ENCODE peak calls at places on chromosomes 1 and 21, in eight cellular contexts. X is WTC11; P is heart right ventricle; S is heart left ventricle; M is A549; T is nephron progenitor cell; F is right lobe of liver; R is CD8-positive, alpha-beta T cell. J is an unnamed sample.
A peak's percentile ranks its signal among the peaks of the same experiment; 100 is the strongest.

GRCh38 chr1:233909195-233909594 is 4.7 kb downstream of the SLC35F3 start:
- DNase-seq in X (no peak), P (no peak), S (no peak), M (peak; percentile 94), T (no peak), F (no peak), R (no peak), J (no peak)

GRCh38 chr1:91732291-91732953 is 153.5 kb downstream of the TGFBR3 start:
- DNase-seq in X (no peak), P (no peak), S (no peak), M (peak; percentile 47), T (peak; percentile 43), F (no peak), R (no peak), J (no peak)

GRCh38 chr1:245609354-245609753 is 454.6 kb downstream of the KIF26B start:
- DNase-seq in X (no peak), P (no peak), S (no peak), M (no peak), T (no peak), F (no peak), R (no peak), J (no peak)

GRCh38 chr1:188769181-188769580 is 1708.5 kb downstream of the BRINP3 start:
- DNase-seq in X (peak; percentile 61), P (no peak), S (no peak), M (no peak), T (peak; percentile 9), F (no peak), R (no peak), J (no peak)

GRCh38 chr1:181189691-181190361 is 101.3 kb downstream of the IER5 start:
- DNase-seq in X (peak; percentile 87), P (peak; percentile 36), S (peak; percentile 74), M (peak; percentile 63), T (peak; percentile 88), F (peak; percentile 59), R (peak; percentile 71), J (no peak)

GRCh38 chr1:201381130-201381529 is 3.6 kb upstream of the TNNT2 start:
- DNase-seq in X (no peak), P (no peak), S (peak; percentile 26), M (no peak), T (no peak), F (no peak), R (no peak), J (no peak)

GRCh38 chr1:227947678-227948492 is at the start of gene WNT9A:
- DNase-seq in X (peak; percentile 64), P (no peak), S (peak; percentile 66), M (peak; percentile 33), T (peak; percentile 81), F (peak; percentile 37), R (no peak), J (peak; percentile 57)

GRCh38 chr21:46126321-46127238 is 28.7 kb downstream of the COL6A2 start:
- DNase-seq in X (peak; percentile 8), P (peak; percentile 4), S (peak; percentile 25), M (no peak), T (peak; percentile 2), F (peak; percentile 57), R (no peak), J (peak; percentile 91)

GRCh38 chr21:43861716-43862115 is 3.3 kb upstream of the AGPAT3 start:
- DNase-seq in X (no peak), P (no peak), S (peak; percentile 10), M (no peak), T (no peak), F (no peak), R (no peak), J (no peak)

GRCh38 chr21:34801519-34802132 is 132.8 kb downstream of the CLIC6 start:
- DNase-seq in X (peak; percentile 43), P (no peak), S (no peak), M (peak; percentile 46), T (peak; percentile 33), F (no peak), R (peak; percentile 25), J (no peak)

GRCh38 chr1:9385801-9386573 is 93.3 kb downstream of the SPSB1 start:
- DNase-seq in X (no peak), P (no peak), S (no peak), M (no peak), T (no peak), F (no peak), R (no peak), J (no peak)

GRCh38 chr1:17232759-17233661 is 15.9 kb upstream of the PADI3 start:
- DNase-seq in X (no peak), P (no peak), S (no peak), M (peak; percentile 91), T (no peak), F (no peak), R (no peak), J (no peak)

GRCh38 chr1:101284021-101284420 is 47.2 kb downstream of the S1PR1 start:
- DNase-seq in X (no peak), P (no peak), S (no peak), M (no peak), T (no peak), F (no peak), R (peak; percentile 54), J (no peak)

GRCh38 chr1:234342749-234343148 is 30.5 kb upstream of the COA6 start:
- DNase-seq in X (no peak), P (no peak), S (no peak), M (no peak), T (no peak), F (no peak), R (no peak), J (no peak)

GRCh38 chr1:177490786-177491185 is 320.0 kb downstream of the BRINP2 start:
- DNase-seq in X (no peak), P (no peak), S (no peak), M (no peak), T (no peak), F (no peak), R (no peak), J (no peak)

GRCh38 chr1:177488722-177489121 is 318.0 kb downstream of the BRINP2 start:
- DNase-seq in X (no peak), P (no peak), S (no peak), M (no peak), T (no peak), F (no peak), R (no peak), J (no peak)

GRCh38 chr1:177487481-177487880 is 316.7 kb downstream of the BRINP2 start:
- DNase-seq in X (peak; percentile 43), P (no peak), S (no peak), M (no peak), T (peak; percentile 8), F (no peak), R (no peak), J (no peak)

GRCh38 chr1:177495878-177496277 is 325.1 kb downstream of the BRINP2 start:
- DNase-seq in X (no peak), P (no peak), S (no peak), M (peak; percentile 17), T (no peak), F (no peak), R (no peak), J (no peak)

GRCh38 chr1:177490240-177490639 is 319.5 kb downstream of the BRINP2 start:
- DNase-seq in X (no peak), P (no peak), S (no peak), M (no peak), T (no peak), F (no peak), R (no peak), J (no peak)
- TF ChIP-seq CTCF in X (no peak), P (no peak), S (no peak), M (no peak), T (no peak), F (no peak), R (no peak), J (no peak)

GRCh38 chr1:236137285-236137852 is 5.0 kb upstream of the GPR137B start:
- DNase-seq in X (no peak), P (no peak), S (no peak), M (peak; percentile 23), T (no peak), F (no peak), R (no peak), J (no peak)
- TF ChIP-seq CTCF in X (no peak), P (no peak), S (no peak), M (no peak), T (no peak), F (no peak), R (no peak), J (peak; percentile 23)

GRCh38 chr1:50703240-50703639 is 256.8 kb downstream of the FAF1 start:
- DNase-seq in X (no peak), P (no peak), S (no peak), M (no peak), T (no peak), F (no peak), R (no peak), J (no peak)

GRCh38 chr1:50705699-50706098 is 254.4 kb downstream of the FAF1 start:
- DNase-seq in X (no peak), P (no peak), S (no peak), M (no peak), T (no peak), F (no peak), R (no peak), J (no peak)

GRCh38 chr1:50702395-50702794 is 257.7 kb downstream of the FAF1 start:
- DNase-seq in X (no peak), P (no peak), S (no peak), M (no peak), T (no peak), F (no peak), R (no peak), J (no peak)

GRCh38 chr1:50705041-50705440 is 255.0 kb downstream of the FAF1 start:
- DNase-seq in X (no peak), P (no peak), S (no peak), M (no peak), T (no peak), F (no peak), R (no peak), J (no peak)

DNA sequence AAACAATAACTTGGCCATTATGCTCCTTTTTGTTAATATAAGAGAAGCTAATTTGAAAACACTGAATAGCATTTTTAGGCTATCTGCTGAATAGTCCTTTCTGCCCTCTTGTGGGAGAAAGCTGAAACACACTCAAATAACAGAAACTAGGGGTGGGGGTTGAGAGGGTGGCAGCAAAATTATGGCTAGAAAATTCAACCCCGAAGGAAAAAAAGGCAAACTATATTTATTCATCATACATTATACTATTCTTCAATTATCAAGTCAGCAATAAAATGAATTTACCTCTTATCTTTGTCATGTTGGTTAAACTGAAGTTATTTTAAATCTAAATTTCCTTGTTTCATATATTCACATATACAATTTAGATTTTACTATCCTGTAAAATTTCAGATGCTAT is 255.9 kb downstream of the FAF1 start:
- DNase-seq in X (no peak), P (peak; percentile 12), S (no peak), M (peak; percentile 17), T (peak; percentile 21), F (no peak), R (no peak), J (no peak)
- TF ChIP-seq CTCF in X (peak; percentile 75), P (peak; percentile 75), S (peak; percentile 75), M (peak; percentile 65), T (peak; percentile 67), F (peak; percentile 58), R (peak; percentile 69), J (peak; percentile 96)

DNA sequence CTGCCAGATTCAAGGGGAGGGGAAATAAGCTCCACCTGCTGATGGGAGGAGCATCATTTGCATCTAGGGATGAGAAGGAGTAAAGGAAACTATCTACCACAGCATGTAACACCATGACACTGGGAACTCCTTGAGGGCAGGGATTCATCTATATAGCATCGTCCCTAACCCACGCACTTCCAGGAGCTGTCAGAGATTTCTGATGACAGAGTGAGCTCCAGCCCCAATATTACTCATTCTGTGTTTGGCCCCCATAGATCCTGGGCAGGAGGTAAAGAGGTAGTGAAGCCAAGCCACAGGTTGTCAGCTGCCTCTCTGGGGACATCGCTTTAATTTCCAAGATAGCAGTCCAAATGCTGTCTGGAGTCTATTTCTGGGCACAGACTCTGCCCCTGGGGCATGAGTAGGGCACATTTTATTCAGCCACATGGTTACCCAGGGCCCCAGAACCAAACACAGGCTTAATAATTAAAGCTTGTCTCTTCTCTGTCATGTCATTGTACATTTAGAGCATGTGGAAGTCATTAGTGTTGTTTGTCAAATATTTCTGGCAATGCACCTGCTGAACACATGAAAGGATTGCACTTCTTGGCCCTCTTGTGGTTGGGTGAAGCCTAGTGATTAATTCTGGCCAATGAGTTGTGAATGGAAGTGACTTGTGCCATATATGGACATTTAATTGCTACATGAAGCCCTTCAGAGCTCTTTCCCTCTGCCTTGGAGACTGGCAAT is 105.9 kb upstream of the POU3F1 start:
- DNase-seq in X (no peak), P (no peak), S (no peak), M (peak; percentile 14), T (no peak), F (no peak), R (no peak), J (no peak)
- TF ChIP-seq CTCF in X (no peak), P (peak; percentile 29), S (no peak), M (no peak), T (no peak), F (peak; percentile 47), R (no peak), J (peak; percentile 18)